ENCODE peak calls at places on chromosomes 5 and 9, in eight cellular contexts. One of them, this sample, is unnamed.

GRCh38 chr9:12958708-12959107 is 183.9 kb downstream of the LURAP1L start:
- DNase-seq in IMR-90: no peak
- DNase-seq in A549: no peak
- DNase-seq in astrocyte: no peak
- DNase-seq in choroid plexus epithelial cell: no peak
- DNase-seq in sigmoid colon: no peak
- DNase-seq in AG04449: no peak
- DNase-seq in dorsolateral prefrontal cortex: no peak
- DNase-seq in this sample: no peak

GRCh38 chr9:128396970-128397613 is 23.6 kb upstream of the CERCAM start:
- DNase-seq in dorsolateral prefrontal cortex: no peak
- DNase-seq in choroid plexus epithelial cell: no peak
- DNase-seq in sigmoid colon: no peak
- DNase-seq in astrocyte: no peak
- DNase-seq in A549: no peak
- DNase-seq in AG04449: no peak
- DNase-seq in IMR-90: no peak
- DNase-seq in this sample: no peak

GRCh38 chr9:81573415-81574321 is 115.7 kb downstream of the TLE1 start:
- DNase-seq in sigmoid colon: no peak
- DNase-seq in dorsolateral prefrontal cortex: no peak
- DNase-seq in AG04449: no peak
- DNase-seq in astrocyte: no peak
- DNase-seq in A549: no peak
- DNase-seq in IMR-90: no peak
- DNase-seq in choroid plexus epithelial cell: no peak
- DNase-seq in this sample: no peak

GRCh38 chr9:113963914-113964739 is 88.0 kb downstream of the ZNF618 start:
- DNase-seq in AG04449: no peak
- DNase-seq in choroid plexus epithelial cell: no peak
- DNase-seq in A549: no peak
- DNase-seq in sigmoid colon: no peak
- DNase-seq in IMR-90: no peak
- DNase-seq in astrocyte: peak
- DNase-seq in dorsolateral prefrontal cortex: no peak
- DNase-seq in this sample: no peak

GRCh38 chr9:69293186-69293585 is 31.8 kb upstream of the ENTREP1 start:
- DNase-seq in sigmoid colon: no peak
- DNase-seq in IMR-90: no peak
- DNase-seq in dorsolateral prefrontal cortex: no peak
- DNase-seq in choroid plexus epithelial cell: no peak
- DNase-seq in astrocyte: no peak
- DNase-seq in AG04449: no peak
- DNase-seq in A549: no peak
- DNase-seq in this sample: no peak

GRCh38 chr5:138464018-138464387 is 1.3 kb upstream of the EGR1 start:
- DNase-seq in sigmoid colon: peak
- DNase-seq in choroid plexus epithelial cell: peak
- DNase-seq in A549: peak
- DNase-seq in AG04449: no peak
- DNase-seq in astrocyte: peak
- DNase-seq in IMR-90: peak
- DNase-seq in dorsolateral prefrontal cortex: peak
- DNase-seq in this sample: peak

GRCh38 chr9:93491593-93492232 is 38.3 kb upstream of the FAM120AOS start:
- DNase-seq in choroid plexus epithelial cell: peak
- DNase-seq in AG04449: no peak
- DNase-seq in IMR-90: no peak
- DNase-seq in A549: no peak
- DNase-seq in sigmoid colon: no peak
- DNase-seq in dorsolateral prefrontal cortex: no peak
- DNase-seq in astrocyte: no peak
- DNase-seq in this sample: no peak

GRCh38 chr9:136625101-136626065 is 37.3 kb upstream of the EGFL7 start:
- DNase-seq in A549: peak
- DNase-seq in choroid plexus epithelial cell: peak
- DNase-seq in astrocyte: peak
- DNase-seq in sigmoid colon: peak
- DNase-seq in AG04449: no peak
- DNase-seq in IMR-90: peak
- DNase-seq in dorsolateral prefrontal cortex: no peak
- DNase-seq in this sample: peak

GRCh38 chr5:174723315-174723978 is 935 bp upstream of the MSX2 start:
- DNase-seq in dorsolateral prefrontal cortex: no peak
- DNase-seq in IMR-90: no peak
- DNase-seq in astrocyte: no peak
- DNase-seq in AG04449: no peak
- DNase-seq in choroid plexus epithelial cell: no peak
- DNase-seq in A549: no peak
- DNase-seq in sigmoid colon: peak
- DNase-seq in this sample: no peak

GRCh38 chr5:174722500-174722899 is 1.9 kb upstream of the MSX2 start:
- DNase-seq in choroid plexus epithelial cell: no peak
- DNase-seq in sigmoid colon: no peak
- DNase-seq in astrocyte: no peak
- DNase-seq in IMR-90: no peak
- DNase-seq in AG04449: no peak
- DNase-seq in dorsolateral prefrontal cortex: no peak
- DNase-seq in A549: no peak
- DNase-seq in this sample: no peak

GRCh38 chr5:174720066-174720611 is 4.2 kb upstream of the MSX2 start:
- DNase-seq in choroid plexus epithelial cell: no peak
- DNase-seq in sigmoid colon: no peak
- DNase-seq in IMR-90: no peak
- DNase-seq in AG04449: no peak
- DNase-seq in A549: no peak
- DNase-seq in astrocyte: no peak
- DNase-seq in dorsolateral prefrontal cortex: no peak
- DNase-seq in this sample: no peak

GRCh38 chr5:174720612-174721521 is 3.5 kb upstream of the MSX2 start:
- DNase-seq in sigmoid colon: peak
- DNase-seq in AG04449: no peak
- DNase-seq in choroid plexus epithelial cell: no peak
- DNase-seq in dorsolateral prefrontal cortex: no peak
- DNase-seq in IMR-90: no peak
- DNase-seq in A549: no peak
- DNase-seq in astrocyte: no peak
- DNase-seq in this sample: no peak

DNA sequence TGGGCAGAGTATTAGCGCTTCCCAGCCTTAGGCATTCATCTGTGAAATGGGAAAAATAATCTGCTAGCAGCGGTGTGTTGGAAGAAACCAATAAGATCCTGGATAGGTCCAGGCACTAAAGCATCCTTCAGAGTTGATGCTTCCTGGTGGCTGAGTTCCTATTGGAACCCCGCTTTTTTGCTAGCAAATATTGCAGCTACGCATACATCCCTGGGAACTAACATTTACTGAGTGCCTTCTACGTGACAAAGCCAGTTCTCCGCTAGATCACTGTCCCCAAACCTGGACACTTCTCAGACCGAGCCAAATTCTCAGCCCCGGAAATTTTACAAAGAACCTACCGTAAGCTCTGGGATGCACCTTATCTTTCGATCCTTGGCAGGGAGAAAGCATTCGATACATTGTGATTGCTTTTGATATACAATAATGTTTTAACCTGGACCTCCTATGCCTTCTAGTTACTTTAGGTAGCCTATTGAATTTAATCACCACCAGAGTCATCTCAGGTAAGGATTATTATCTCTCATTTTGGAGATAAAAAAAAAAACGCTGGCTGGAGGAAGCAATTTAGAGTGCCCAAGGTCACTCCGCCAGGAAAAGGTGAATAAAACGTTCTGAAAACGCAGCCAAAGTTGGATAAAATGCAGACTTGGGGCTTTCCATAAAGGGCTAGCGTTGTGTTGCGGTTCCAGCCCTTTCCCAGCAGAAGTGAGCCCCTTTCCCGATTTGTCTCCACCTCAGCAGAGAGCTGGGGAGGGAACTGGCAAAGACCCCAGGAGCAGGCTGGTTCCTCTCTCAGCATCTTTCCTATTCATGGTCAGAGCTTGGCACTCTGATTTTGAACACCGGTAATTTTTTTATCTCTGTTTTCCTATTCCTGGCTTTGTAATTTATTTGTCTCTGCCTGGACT is 2.6 kb upstream of the MSX2 start:
- DNase-seq in dorsolateral prefrontal cortex: no peak
- DNase-seq in AG04449: no peak
- DNase-seq in choroid plexus epithelial cell: no peak
- DNase-seq in IMR-90: no peak
- DNase-seq in astrocyte: no peak
- DNase-seq in sigmoid colon: peak
- DNase-seq in A549: no peak
- DNase-seq in this sample: no peak
- H3K4me3 ChIP-seq in dorsolateral prefrontal cortex: no peak
- H3K4me3 ChIP-seq in AG04449: no peak
- H3K4me3 ChIP-seq in choroid plexus epithelial cell: no peak
- H3K4me3 ChIP-seq in IMR-90: peak
- H3K4me3 ChIP-seq in astrocyte: no peak
- H3K4me3 ChIP-seq in sigmoid colon: peak
- H3K4me3 ChIP-seq in A549: peak
- H3K4me3 ChIP-seq in this sample: no peak

GRCh38 chr9:2439957-2440356 is 181.6 kb upstream of the VLDLR start:
- DNase-seq in AG04449: no peak
- DNase-seq in A549: no peak
- DNase-seq in sigmoid colon: no peak
- DNase-seq in dorsolateral prefrontal cortex: no peak
- DNase-seq in IMR-90: no peak
- DNase-seq in choroid plexus epithelial cell: no peak
- DNase-seq in astrocyte: no peak
- DNase-seq in this sample: no peak
- TF ChIP-seq CTCF in AG04449: no peak
- TF ChIP-seq CTCF in A549: no peak
- TF ChIP-seq CTCF in sigmoid colon: no peak
- TF ChIP-seq CTCF in dorsolateral prefrontal cortex: no peak
- TF ChIP-seq CTCF in IMR-90: no peak
- TF ChIP-seq CTCF in choroid plexus epithelial cell: no peak
- TF ChIP-seq CTCF in astrocyte: no peak
- TF ChIP-seq CTCF in this sample: no peak

GRCh38 chr9:131690462-131690861 is 49.4 kb downstream of the RAPGEF1 start:
- DNase-seq in IMR-90: no peak
- DNase-seq in A549: no peak
- DNase-seq in choroid plexus epithelial cell: no peak
- DNase-seq in sigmoid colon: no peak
- DNase-seq in astrocyte: no peak
- DNase-seq in dorsolateral prefrontal cortex: no peak
- DNase-seq in AG04449: no peak
- DNase-seq in this sample: no peak

GRCh38 chr9:131682261-131682660 is 57.6 kb downstream of the RAPGEF1 start:
- DNase-seq in AG04449: no peak
- DNase-seq in IMR-90: no peak
- DNase-seq in A549: no peak
- DNase-seq in choroid plexus epithelial cell: no peak
- DNase-seq in astrocyte: no peak
- DNase-seq in sigmoid colon: no peak
- DNase-seq in dorsolateral prefrontal cortex: no peak
- DNase-seq in this sample: no peak

GRCh38 chr9:131690950-131691573 is 48.8 kb downstream of the RAPGEF1 start:
- DNase-seq in choroid plexus epithelial cell: no peak
- DNase-seq in AG04449: no peak
- DNase-seq in astrocyte: no peak
- DNase-seq in A549: no peak
- DNase-seq in IMR-90: no peak
- DNase-seq in dorsolateral prefrontal cortex: no peak
- DNase-seq in sigmoid colon: no peak
- DNase-seq in this sample: no peak

DNA sequence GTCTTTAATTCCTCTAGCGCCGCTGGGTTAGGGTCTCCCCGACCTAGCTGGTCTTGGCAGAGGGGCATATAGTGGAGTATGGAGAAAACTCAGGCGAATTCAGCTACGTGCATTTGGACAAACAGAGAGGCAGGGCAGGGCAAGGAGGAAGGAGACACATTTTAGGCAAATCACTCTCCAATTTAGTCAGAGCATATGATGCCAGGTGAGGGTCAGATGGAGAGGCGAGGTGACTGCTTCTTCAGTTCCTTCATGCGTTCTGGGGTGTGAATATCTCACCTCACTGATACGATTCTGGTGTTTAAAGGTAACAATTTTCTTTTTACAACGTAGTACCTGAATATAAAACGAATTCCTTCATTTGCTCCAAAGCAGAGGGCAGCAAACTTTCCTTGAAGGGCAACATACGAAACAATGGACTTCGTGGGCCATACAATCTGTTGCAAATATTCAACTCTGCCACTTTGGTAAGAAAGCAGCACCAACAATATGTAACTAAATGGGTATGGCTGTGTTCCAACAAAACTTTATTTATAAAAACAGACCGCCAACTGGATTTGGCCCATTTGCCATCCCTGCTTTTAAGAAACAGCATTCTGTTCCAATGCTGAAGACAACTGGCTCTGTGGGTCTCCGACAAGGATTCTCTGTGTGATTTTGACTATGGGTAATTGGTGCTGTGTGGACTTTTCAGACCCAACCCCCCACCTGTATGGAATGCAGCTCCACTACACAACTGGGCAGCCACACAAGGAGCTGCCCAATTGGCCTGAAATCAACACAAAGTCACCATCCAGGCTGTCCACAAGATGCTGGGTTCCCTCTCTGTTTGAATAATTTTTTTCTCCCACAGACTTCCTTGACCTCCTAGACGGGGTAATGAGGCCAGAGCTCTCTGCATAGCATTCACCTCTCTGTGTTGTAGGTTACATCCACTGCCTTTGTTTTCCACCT is 53.8 kb downstream of the RAPGEF1 start:
- DNase-seq in sigmoid colon: no peak
- DNase-seq in IMR-90: no peak
- DNase-seq in astrocyte: no peak
- DNase-seq in AG04449: no peak
- DNase-seq in A549: no peak
- DNase-seq in choroid plexus epithelial cell: no peak
- DNase-seq in dorsolateral prefrontal cortex: no peak
- DNase-seq in this sample: no peak
- H3K4me3 ChIP-seq in sigmoid colon: no peak
- H3K4me3 ChIP-seq in IMR-90: no peak
- H3K4me3 ChIP-seq in astrocyte: no peak
- H3K4me3 ChIP-seq in AG04449: no peak
- H3K4me3 ChIP-seq in A549: no peak
- H3K4me3 ChIP-seq in choroid plexus epithelial cell: no peak
- H3K4me3 ChIP-seq in dorsolateral prefrontal cortex: no peak
- H3K4me3 ChIP-seq in this sample: no peak

GRCh38 chr9:675697-676370 is 165.7 kb upstream of the DMRT1 start:
- DNase-seq in astrocyte: no peak
- DNase-seq in dorsolateral prefrontal cortex: no peak
- DNase-seq in IMR-90: no peak
- DNase-seq in A549: no peak
- DNase-seq in sigmoid colon: no peak
- DNase-seq in choroid plexus epithelial cell: no peak
- DNase-seq in AG04449: no peak
- DNase-seq in this sample: no peak

GRCh38 chr9:680106-680505 is 161.4 kb upstream of the DMRT1 start:
- DNase-seq in IMR-90: no peak
- DNase-seq in choroid plexus epithelial cell: no peak
- DNase-seq in A549: no peak
- DNase-seq in dorsolateral prefrontal cortex: no peak
- DNase-seq in astrocyte: no peak
- DNase-seq in AG04449: no peak
- DNase-seq in sigmoid colon: no peak
- DNase-seq in this sample: no peak

GRCh38 chr9:679462-679861 is 162.0 kb upstream of the DMRT1 start:
- DNase-seq in astrocyte: no peak
- DNase-seq in IMR-90: no peak
- DNase-seq in AG04449: no peak
- DNase-seq in A549: no peak
- DNase-seq in choroid plexus epithelial cell: no peak
- DNase-seq in sigmoid colon: no peak
- DNase-seq in dorsolateral prefrontal cortex: no peak
- DNase-seq in this sample: no peak

GRCh38 chr9:676780-677458 is 164.6 kb upstream of the DMRT1 start:
- DNase-seq in sigmoid colon: no peak
- DNase-seq in choroid plexus epithelial cell: no peak
- DNase-seq in AG04449: no peak
- DNase-seq in IMR-90: no peak
- DNase-seq in A549: no peak
- DNase-seq in dorsolateral prefrontal cortex: peak
- DNase-seq in astrocyte: no peak
- DNase-seq in this sample: no peak

DNA sequence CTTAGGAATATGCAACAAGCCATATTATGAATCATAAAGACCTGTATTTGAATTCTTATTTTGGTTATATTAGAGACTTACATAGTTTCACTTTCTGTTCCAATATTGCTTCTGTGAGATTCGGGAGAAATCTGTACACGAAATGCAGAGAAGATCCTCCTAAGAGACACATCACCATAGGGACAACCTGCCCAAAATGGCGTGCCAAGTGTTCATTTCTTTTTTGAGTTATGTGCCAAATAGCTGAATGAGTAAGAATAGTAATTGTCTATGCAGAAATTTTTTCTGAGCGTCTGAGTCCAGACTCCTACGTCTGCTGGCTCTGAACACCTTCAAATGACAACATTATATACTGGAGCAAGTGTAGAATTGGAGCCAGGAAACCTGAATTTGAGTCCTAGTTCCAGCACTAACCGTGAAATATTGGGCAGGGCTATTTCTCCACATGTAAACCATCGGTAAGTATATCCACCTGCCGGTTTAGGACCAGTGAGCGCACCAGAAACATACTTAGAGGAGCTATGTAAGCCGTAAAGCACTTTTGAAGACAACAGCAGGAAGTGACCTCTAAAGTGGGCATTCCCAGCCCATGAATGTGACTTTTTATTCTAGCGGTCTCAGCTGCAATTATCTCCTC is 163.9 kb upstream of the DMRT1 start:
- DNase-seq in AG04449: no peak
- DNase-seq in dorsolateral prefrontal cortex: no peak
- DNase-seq in A549: no peak
- DNase-seq in IMR-90: no peak
- DNase-seq in choroid plexus epithelial cell: no peak
- DNase-seq in sigmoid colon: no peak
- DNase-seq in astrocyte: peak
- DNase-seq in this sample: no peak
- TF ChIP-seq CTCF in AG04449: no peak
- TF ChIP-seq CTCF in dorsolateral prefrontal cortex: no peak
- TF ChIP-seq CTCF in A549: no peak
- TF ChIP-seq CTCF in IMR-90: no peak
- TF ChIP-seq CTCF in choroid plexus epithelial cell: no peak
- TF ChIP-seq CTCF in sigmoid colon: no peak
- TF ChIP-seq CTCF in astrocyte: no peak
- TF ChIP-seq CTCF in this sample: no peak